ENCODE peak calls at places on chromosomes 11 and 22, in six cellular contexts. I, D, H, Y, O and W are unnamed samples.

GRCh38 chr11:70050243-70050642 is 27.9 kb upstream of the ANO1 start:
- DNase-seq in I (no peak), D (no peak), H (no peak), Y (no peak), O (no peak), W (no peak)

GRCh38 chr22:49715450-49715849 is 112.2 kb downstream of the BRD1 start:
- DNase-seq in I (no peak), D (no peak), H (no peak), Y (no peak), O (peak; percentile 2), W (no peak)

GRCh38 chr11:22976146-22976545 is 115.9 kb upstream of the CCDC179 start:
- DNase-seq in I (peak; percentile 5), D (no peak), H (no peak), Y (no peak), O (peak; percentile 80), W (peak; percentile 42)

GRCh38 chr11:75028321-75029097 is 39.8 kb downstream of the NEU3 start:
- DNase-seq in I (no peak), D (no peak), H (no peak), Y (no peak), O (peak; percentile 45), W (no peak)

GRCh38 chr11:131234146-131234680 is 136.2 kb upstream of the NTM start:
- DNase-seq in I (no peak), D (no peak), H (no peak), Y (no peak), O (no peak), W (no peak)

GRCh38 chr11:108364159-108364558 is 103.2 kb downstream of the C11orf65 start:
- DNase-seq in I (no peak), D (no peak), H (no peak), Y (no peak), O (peak; percentile 9), W (no peak)

GRCh38 chr11:128484172-128484571 is 103.2 kb downstream of the ETS1 start:
- DNase-seq in I (no peak), D (no peak), H (no peak), Y (no peak), O (no peak), W (no peak)

GRCh38 chr11:38014405-38014804 is 1416.4 kb upstream of the RAG2 start:
- DNase-seq in I (no peak), D (no peak), H (no peak), Y (no peak), O (peak; percentile 8), W (no peak)

GRCh38 chr11:112166561-112166960 is 611 bp upstream of the TEX12 start:
- DNase-seq in I (no peak), D (no peak), H (no peak), Y (no peak), O (peak; percentile 41), W (no peak)

GRCh38 chr11:11436715-11437313 is 83.8 kb upstream of the CSNK2A3 start:
- DNase-seq in I (no peak), D (no peak), H (no peak), Y (peak; percentile 45), O (no peak), W (no peak)

GRCh38 chr11:133893381-133893780 is 48.1 kb upstream of the SPATA19 start:
- DNase-seq in I (no peak), D (no peak), H (no peak), Y (no peak), O (no peak), W (no peak)

GRCh38 chr11:34427171-34427805 is 11.4 kb upstream of the CAT start:
- DNase-seq in I (peak; percentile 61), D (no peak), H (no peak), Y (peak; percentile 71), O (peak; percentile 96), W (peak; percentile 93)

GRCh38 chr22:36985490-36985889 is 33.8 kb downstream of the TST start:
- DNase-seq in I (no peak), D (no peak), H (no peak), Y (no peak), O (no peak), W (no peak)

GRCh38 chr11:66264893-66265292 is 3.5 kb upstream of the RAB1B start:
- DNase-seq in I (no peak), D (no peak), H (no peak), Y (no peak), O (no peak), W (no peak)

GRCh38 chr11:65208785-65209710 is 27.3 kb downstream of the CAPN1 start:
- DNase-seq in I (no peak), D (no peak), H (no peak), Y (no peak), O (no peak), W (no peak)

GRCh38 chr11:95608093-95608492 is 181.5 kb downstream of the FAM76B start:
- DNase-seq in I (no peak), D (no peak), H (no peak), Y (no peak), O (no peak), W (no peak)

GRCh38 chr11:33403344-33403743 is 146.2 kb downstream of the HIPK3 start:
- DNase-seq in I (no peak), D (no peak), H (no peak), Y (no peak), O (no peak), W (no peak)

GRCh38 chr11:85737738-85738137 is 51.7 kb upstream of the CCDC89 start:
- DNase-seq in I (no peak), D (no peak), H (no peak), Y (no peak), O (no peak), W (no peak)

GRCh38 chr11:59285716-59286260 is 72.9 kb upstream of the OR5AN1 start:
- DNase-seq in I (no peak), D (no peak), H (no peak), Y (no peak), O (no peak), W (no peak)

GRCh38 chr11:122628691-122629555 is 26.6 kb upstream of the UBASH3B start:
- DNase-seq in I (no peak), D (peak; percentile 67), H (peak; percentile 60), Y (peak; percentile 34), O (peak; percentile 69), W (peak; percentile 73)

GRCh38 chr11:1395773-1396374 is 6.1 kb downstream of the BRSK2 start:
- DNase-seq in I (no peak), D (no peak), H (no peak), Y (no peak), O (no peak), W (no peak)

GRCh38 chr11:126186031-126186698 is 25.3 kb downstream of the RPUSD4 start:
- DNase-seq in I (no peak), D (no peak), H (no peak), Y (no peak), O (no peak), W (no peak)

GRCh38 chr11:44993971-44994705 is 43.5 kb upstream of the TP53I11 start:
- DNase-seq in I (no peak), D (no peak), H (no peak), Y (no peak), O (no peak), W (no peak)

GRCh38 chr11:85627332-85627997 is at the start of gene DLG2:
- DNase-seq in I (no peak), D (no peak), H (peak; percentile 40), Y (peak; percentile 29), O (peak; percentile 61), W (peak; percentile 42)